ENCODE peak calls at places on chromosome 9, in four cellular contexts. One of them, this sample, is unnamed.

GRCh38 chr9:87084407-87084806 is 137.1 kb upstream of the GAS1 start:
- DNase-seq in aorta: no peak
- DNase-seq in mucosa of descending colon: no peak
- DNase-seq in transverse colon: no peak
- DNase-seq in this sample: no peak

GRCh38 chr9:131731237-131731995 is 8.5 kb downstream of the RAPGEF1 start:
- DNase-seq in aorta: no peak
- DNase-seq in mucosa of descending colon: no peak
- DNase-seq in transverse colon: no peak
- DNase-seq in this sample: no peak

GRCh38 chr9:96509026-96509425 is 59.1 kb downstream of the HABP4 start:
- DNase-seq in mucosa of descending colon: no peak
- DNase-seq in aorta: no peak
- DNase-seq in transverse colon: no peak
- DNase-seq in this sample: no peak

GRCh38 chr9:136631038-136632000 is 31.4 kb upstream of the EGFL7 start:
- DNase-seq in transverse colon: peak; percentile 83
- DNase-seq in aorta: peak; percentile 93
- DNase-seq in mucosa of descending colon: peak; percentile 90
- DNase-seq in this sample: peak; percentile 44

GRCh38 chr9:132991351-132992300 is 13.1 kb downstream of the GFI1B start:
- DNase-seq in mucosa of descending colon: no peak
- DNase-seq in aorta: no peak
- DNase-seq in transverse colon: no peak
- DNase-seq in this sample: no peak

GRCh38 chr9:76366275-76366674 is 28.0 kb downstream of the RFK start:
- DNase-seq in transverse colon: no peak
- DNase-seq in aorta: no peak
- DNase-seq in mucosa of descending colon: no peak
- DNase-seq in this sample: no peak

GRCh38 chr9:107425110-107426025 is 64.2 kb downstream of the KLF4 start:
- DNase-seq in mucosa of descending colon: peak; percentile 78
- DNase-seq in transverse colon: peak; percentile 68
- DNase-seq in aorta: peak; percentile 95
- DNase-seq in this sample: peak; percentile 81

GRCh38 chr9:18422296-18423036 is 51.5 kb upstream of the ADAMTSL1 start:
- DNase-seq in aorta: no peak
- DNase-seq in transverse colon: no peak
- DNase-seq in mucosa of descending colon: no peak
- DNase-seq in this sample: no peak

GRCh38 chr9:94824913-94825619 is 98.6 kb downstream of the AOPEP start:
- DNase-seq in mucosa of descending colon: no peak
- DNase-seq in transverse colon: no peak
- DNase-seq in aorta: no peak
- DNase-seq in this sample: no peak

GRCh38 chr9:110832916-110833315 is 164.3 kb downstream of the MUSK start:
- DNase-seq in mucosa of descending colon: no peak
- DNase-seq in transverse colon: no peak
- DNase-seq in aorta: no peak
- DNase-seq in this sample: no peak

GRCh38 chr9:121876658-121877271 is 216.3 kb downstream of the TTLL11 start:
- DNase-seq in transverse colon: no peak
- DNase-seq in mucosa of descending colon: no peak
- DNase-seq in aorta: no peak
- DNase-seq in this sample: peak; percentile 90

GRCh38 chr9:107737987-107738743 is 248.6 kb upstream of the KLF4 start:
- DNase-seq in transverse colon: no peak
- DNase-seq in mucosa of descending colon: peak; percentile 52
- DNase-seq in aorta: peak; percentile 88
- DNase-seq in this sample: peak; percentile 12

GRCh38 chr9:121288874-121289553 is 21.1 kb downstream of the GSN start:
- DNase-seq in aorta: peak; percentile 82
- DNase-seq in transverse colon: peak; percentile 65
- DNase-seq in mucosa of descending colon: peak; percentile 70
- DNase-seq in this sample: peak; percentile 49

GRCh38 chr9:29209748-29210276 is 1636.5 kb upstream of the C9orf72 start:
- DNase-seq in transverse colon: no peak
- DNase-seq in mucosa of descending colon: no peak
- DNase-seq in aorta: no peak
- DNase-seq in this sample: no peak

GRCh38 chr9:98539954-98540353 is 168.8 kb downstream of the GABBR2 start:
- DNase-seq in transverse colon: no peak
- DNase-seq in aorta: no peak
- DNase-seq in mucosa of descending colon: no peak
- DNase-seq in this sample: no peak

GRCh38 chr9:95570646-95571045 is 53.9 kb upstream of the PTCH1 start:
- DNase-seq in aorta: no peak
- DNase-seq in mucosa of descending colon: no peak
- DNase-seq in transverse colon: no peak
- DNase-seq in this sample: no peak

GRCh38 chr9:112249277-112249676 is 74.2 kb upstream of the SUSD1 start:
- DNase-seq in aorta: no peak
- DNase-seq in transverse colon: no peak
- DNase-seq in mucosa of descending colon: no peak
- DNase-seq in this sample: no peak

GRCh38 chr9:28960602-28961001 is 1387.3 kb upstream of the C9orf72 start:
- DNase-seq in transverse colon: no peak
- DNase-seq in mucosa of descending colon: no peak
- DNase-seq in aorta: no peak
- DNase-seq in this sample: no peak

GRCh38 chr9:19074229-19074628 is 25.0 kb downstream of the RRAGA start:
- DNase-seq in aorta: no peak
- DNase-seq in transverse colon: no peak
- DNase-seq in mucosa of descending colon: no peak
- DNase-seq in this sample: no peak

GRCh38 chr9:133237271-133237731 is 28.3 kb upstream of the OBP2B start:
- DNase-seq in aorta: no peak
- DNase-seq in transverse colon: no peak
- DNase-seq in mucosa of descending colon: no peak
- DNase-seq in this sample: no peak

GRCh38 chr9:100597236-100597635 is 19.4 kb downstream of the CAVIN4 start:
- DNase-seq in mucosa of descending colon: no peak
- DNase-seq in aorta: no peak
- DNase-seq in transverse colon: no peak
- DNase-seq in this sample: no peak

GRCh38 chr9:94639996-94640376 is 668 bp upstream of the FBP1 start:
- DNase-seq in transverse colon: peak; percentile 25
- DNase-seq in mucosa of descending colon: no peak
- DNase-seq in aorta: peak; percentile 66
- DNase-seq in this sample: no peak

GRCh38 chr9:90943341-90943740 is 141.7 kb downstream of the SYK start:
- DNase-seq in mucosa of descending colon: no peak
- DNase-seq in aorta: no peak
- DNase-seq in transverse colon: no peak
- DNase-seq in this sample: no peak

GRCh38 chr9:34744295-34745221 is 34.6 kb upstream of the CCL21 start:
- DNase-seq in transverse colon: no peak
- DNase-seq in mucosa of descending colon: peak; percentile 30
- DNase-seq in aorta: no peak
- DNase-seq in this sample: peak; percentile 24

GRCh38 chr9:126459546-126459945 is 132.9 kb downstream of the MVB12B start:
- DNase-seq in mucosa of descending colon: no peak
- DNase-seq in transverse colon: no peak
- DNase-seq in aorta: no peak
- DNase-seq in this sample: no peak

GRCh38 chr9:136093995-136094881 is 851 bp downstream of the NACC2 start:
- DNase-seq in aorta: peak; percentile 95
- DNase-seq in transverse colon: peak; percentile 74
- DNase-seq in mucosa of descending colon: peak; percentile 77
- DNase-seq in this sample: peak; percentile 91

GRCh38 chr9:102587231-102587630 is 407.9 kb upstream of the CYLC2 start:
- DNase-seq in transverse colon: no peak
- DNase-seq in aorta: no peak
- DNase-seq in mucosa of descending colon: no peak
- DNase-seq in this sample: no peak

GRCh38 chr9:75088646-75089368 is 493 bp downstream of the OSTF1 start:
- DNase-seq in mucosa of descending colon: peak; percentile 73
- DNase-seq in transverse colon: peak; percentile 71
- DNase-seq in aorta: peak; percentile 83
- DNase-seq in this sample: peak; percentile 25

GRCh38 chr9:133342083-133342406 is 5.9 kb downstream of the MED22 start:
- DNase-seq in transverse colon: no peak
- DNase-seq in mucosa of descending colon: no peak
- DNase-seq in aorta: no peak
- DNase-seq in this sample: no peak

GRCh38 chr9:8764041-8764440 is 964.5 kb upstream of the DMAC1 start:
- DNase-seq in transverse colon: no peak
- DNase-seq in mucosa of descending colon: no peak
- DNase-seq in aorta: no peak
- DNase-seq in this sample: no peak

GRCh38 chr9:70615566-70616138 is 201.2 kb upstream of the KLF9 start:
- DNase-seq in mucosa of descending colon: no peak
- DNase-seq in transverse colon: no peak
- DNase-seq in aorta: no peak
- DNase-seq in this sample: no peak

GRCh38 chr9:70617033-70617432 is 202.6 kb upstream of the KLF9 start:
- DNase-seq in mucosa of descending colon: no peak
- DNase-seq in transverse colon: no peak
- DNase-seq in aorta: no peak
- DNase-seq in this sample: peak; percentile 61

GRCh38 chr9:70613024-70613768 is 198.7 kb upstream of the KLF9 start:
- DNase-seq in transverse colon: no peak
- DNase-seq in aorta: no peak
- DNase-seq in mucosa of descending colon: no peak
- DNase-seq in this sample: no peak

GRCh38 chr9:70616401-70617010 is 202.0 kb upstream of the KLF9 start:
- DNase-seq in aorta: no peak
- DNase-seq in mucosa of descending colon: no peak
- DNase-seq in transverse colon: no peak
- DNase-seq in this sample: no peak

DNA sequence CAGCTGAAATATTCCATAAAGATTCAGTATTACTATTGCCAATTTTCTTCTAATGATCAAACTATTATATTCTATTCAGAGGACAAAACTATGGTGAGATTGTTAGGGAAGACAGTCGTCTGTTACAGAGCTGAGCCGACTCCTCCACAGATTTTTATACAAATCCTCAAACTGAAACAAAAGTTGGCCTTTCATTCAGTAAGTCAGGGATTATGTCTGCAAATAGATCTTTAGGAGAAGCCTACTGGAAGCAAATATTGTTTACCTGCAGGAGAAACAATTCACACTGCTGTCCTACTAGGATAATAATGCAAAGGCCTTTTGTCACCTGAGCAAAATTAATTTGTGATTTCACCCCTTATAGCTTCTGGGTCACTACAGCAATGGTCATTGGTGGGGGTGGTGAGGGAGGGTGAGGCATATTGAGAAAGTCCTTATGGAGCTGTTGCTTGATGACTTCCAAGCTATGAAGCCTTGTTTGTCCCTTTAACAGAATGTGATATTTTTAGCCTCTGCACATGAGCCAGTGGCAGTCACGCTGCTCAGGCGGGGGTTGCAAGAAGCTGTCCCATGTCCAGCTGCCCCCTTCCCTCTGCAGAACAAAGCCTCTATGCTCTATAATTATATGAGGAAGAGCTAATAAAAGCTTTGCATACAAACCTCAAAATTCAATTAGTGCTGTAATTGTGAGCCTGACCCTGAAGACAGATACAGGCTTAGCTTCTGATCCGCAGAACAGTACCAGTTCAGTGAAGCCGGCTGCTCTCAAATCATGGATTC is 200.5 kb upstream of the KLF9 start:
- DNase-seq in transverse colon: no peak
- DNase-seq in aorta: no peak
- DNase-seq in mucosa of descending colon: no peak
- DNase-seq in this sample: peak; percentile 71
- H3K4me1 ChIP-seq in transverse colon: peaks cover 7% of the 10 kb centered on the region
- H3K4me1 ChIP-seq in aorta: peaks cover 10% of the 10 kb centered on the region
- H3K4me1 ChIP-seq in mucosa of descending colon: no peaks in the 10 kb centered on the region
- H3K4me1 ChIP-seq in this sample: peaks cover 59% of the 10 kb centered on the region

GRCh38 chr9:14207352-14207995 is 106.5 kb downstream of the NFIB start:
- DNase-seq in mucosa of descending colon: no peak
- DNase-seq in transverse colon: no peak
- DNase-seq in aorta: no peak
- DNase-seq in this sample: peak; percentile 41

GRCh38 chr9:14210428-14210827 is 103.5 kb downstream of the NFIB start:
- DNase-seq in transverse colon: no peak
- DNase-seq in aorta: no peak
- DNase-seq in mucosa of descending colon: no peak
- DNase-seq in this sample: no peak

GRCh38 chr9:14209399-14209990 is 104.4 kb downstream of the NFIB start:
- DNase-seq in transverse colon: no peak
- DNase-seq in aorta: no peak
- DNase-seq in mucosa of descending colon: no peak
- DNase-seq in this sample: no peak

GRCh38 chr9:14203366-14204056 is 110.4 kb downstream of the NFIB start:
- DNase-seq in aorta: peak; percentile 88
- DNase-seq in transverse colon: peak; percentile 75
- DNase-seq in mucosa of descending colon: peak; percentile 85
- DNase-seq in this sample: peak; percentile 59

DNA sequence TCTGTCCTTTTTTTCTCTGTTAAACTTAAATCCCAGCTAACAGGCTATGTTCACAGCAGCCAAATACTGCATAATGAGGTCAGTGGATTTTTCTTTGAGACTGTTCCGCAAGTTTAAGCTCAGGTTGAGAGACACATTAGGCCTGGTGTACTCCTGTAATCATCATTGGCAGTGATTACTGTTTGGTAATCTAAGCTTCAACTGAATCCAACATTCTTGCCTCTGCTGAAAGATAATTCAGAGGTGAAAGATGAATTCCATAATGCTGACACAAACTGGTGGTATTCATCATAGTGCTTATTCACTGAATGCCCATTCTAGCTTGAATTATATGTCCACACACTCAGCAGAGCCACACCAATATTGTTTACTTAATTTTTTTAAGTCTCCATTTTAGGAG is 108.5 kb downstream of the NFIB start:
- DNase-seq in transverse colon: no peak
- DNase-seq in aorta: no peak
- DNase-seq in mucosa of descending colon: no peak
- DNase-seq in this sample: no peak
- H3K4me1 ChIP-seq in transverse colon: peaks cover 17% of the 10 kb centered on the region
- H3K4me1 ChIP-seq in aorta: peaks cover 7% of the 10 kb centered on the region
- H3K4me1 ChIP-seq in mucosa of descending colon: peaks cover 4% of the 10 kb centered on the region
- H3K4me1 ChIP-seq in this sample: peaks cover 68% of the 10 kb centered on the region

GRCh38 chr9:81234924-81235610 is 454.3 kb downstream of the TLE1 start:
- DNase-seq in aorta: no peak
- DNase-seq in transverse colon: no peak
- DNase-seq in mucosa of descending colon: no peak
- DNase-seq in this sample: no peak
- H3K4me1 ChIP-seq in aorta: no peaks in the 10 kb centered on the region
- H3K4me1 ChIP-seq in transverse colon: no peaks in the 10 kb centered on the region
- H3K4me1 ChIP-seq in mucosa of descending colon: no peaks in the 10 kb centered on the region
- H3K4me1 ChIP-seq in this sample: no peaks in the 10 kb centered on the region

GRCh38 chr9:114388764-114389375 is 1.1 kb upstream of the AKNA start:
- DNase-seq in mucosa of descending colon: no peak
- DNase-seq in aorta: no peak
- DNase-seq in transverse colon: no peak
- DNase-seq in this sample: no peak
- H3K4me1 ChIP-seq in mucosa of descending colon: peaks cover 57% of the 10 kb centered on the region
- H3K4me1 ChIP-seq in aorta: no peaks in the 10 kb centered on the region
- H3K4me1 ChIP-seq in transverse colon: peaks cover 88% of the 10 kb centered on the region
- H3K4me1 ChIP-seq in this sample: peaks cover 18% of the 10 kb centered on the region

GRCh38 chr9:71765693-71766092 is 2.6 kb downstream of the CEMIP2 start:
- DNase-seq in mucosa of descending colon: no peak
- DNase-seq in aorta: no peak
- DNase-seq in transverse colon: no peak
- DNase-seq in this sample: no peak
- H3K4me1 ChIP-seq in mucosa of descending colon: peaks cover 58% of the 10 kb centered on the region
- H3K4me1 ChIP-seq in aorta: peaks cover 2% of the 10 kb centered on the region
- H3K4me1 ChIP-seq in transverse colon: peaks cover 81% of the 10 kb centered on the region
- H3K4me1 ChIP-seq in this sample: peaks cover 51% of the 10 kb centered on the region

GRCh38 chr9:69746859-69747560 is 12.8 kb downstream of the PTAR1 start:
- DNase-seq in mucosa of descending colon: no peak
- DNase-seq in aorta: no peak
- DNase-seq in transverse colon: no peak
- DNase-seq in this sample: no peak
- H3K4me1 ChIP-seq in mucosa of descending colon: peaks cover 4% of the 10 kb centered on the region
- H3K4me1 ChIP-seq in aorta: no peaks in the 10 kb centered on the region
- H3K4me1 ChIP-seq in transverse colon: peaks cover 3% of the 10 kb centered on the region
- H3K4me1 ChIP-seq in this sample: peaks cover 47% of the 10 kb centered on the region

This sample was measured in gastrocnemius medialis.